ENCODE peak calls at places on chromosomes 1 and 21, in five cellular contexts. C, U, E, N and I are unnamed samples.

GRCh38 chr21:34204021-34204420 is 130.6 kb downstream of the MRPS6 start:
- DNase-seq in E (no peak), C (no peak), N (no peak), U (no peak), I (no peak)

GRCh38 chr1:156160000-156160743 is 6.8 kb downstream of the SEMA4A start:
- DNase-seq in E (no peak), C (no peak), U (no peak), N (no peak), I (no peak)

GRCh38 chr1:245829861-245830260 is 675.1 kb downstream of the KIF26B start:
- DNase-seq in U (no peak), C (no peak), N (no peak), E (no peak), I (no peak)

GRCh38 chr1:199123615-199124014 is 484.8 kb downstream of the PTPRC start:
- DNase-seq in C (peak; percentile 3), E (no peak), N (no peak), U (no peak), I (no peak)

GRCh38 chr1:154607084-154607747 is 770 bp downstream of the ADAR start:
- DNase-seq in C (peak; percentile 33), U (no peak), E (peak; percentile 29), N (peak; percentile 13), I (peak; percentile 5)

GRCh38 chr1:114130846-114131525 is 22.7 kb downstream of the SYT6 start:
- DNase-seq in C (no peak), E (no peak), U (no peak), N (no peak), I (no peak)

GRCh38 chr1:23864801-23865542 is 3.1 kb downstream of the FUCA1 start:
- DNase-seq in N (no peak), U (no peak), C (no peak), E (no peak), I (no peak)

GRCh38 chr1:211879475-211879874 is 48.9 kb upstream of the LPGAT1 start:
- DNase-seq in U (no peak), N (no peak), E (no peak), C (no peak), I (no peak)

GRCh38 chr21:38448619-38449186 is 49.6 kb downstream of the ERG start:
- DNase-seq in C (no peak), N (no peak), U (no peak), E (no peak), I (no peak)

GRCh38 chr1:38727629-38728175 is 131.9 kb downstream of the RRAGC start:
- DNase-seq in E (no peak), N (no peak), C (no peak), U (no peak), I (no peak)

GRCh38 chr1:39132505-39133339 is 71.8 kb upstream of the MACF1 start:
- DNase-seq in U (peak; percentile 78), E (peak; percentile 92), N (no peak), C (peak; percentile 94), I (no peak)

GRCh38 chr1:119702384-119702783 is 9.3 kb upstream of the PHGDH start:
- DNase-seq in E (no peak), U (no peak), N (no peak), C (peak; percentile 77), I (no peak)

GRCh38 chr21:45636921-45637646 is 6.4 kb upstream of the PCBP3 start:
- DNase-seq in E (no peak), U (no peak), N (no peak), C (no peak), I (no peak)

GRCh38 chr1:215606036-215606435 is 38.9 kb downstream of the KCTD3 start:
- DNase-seq in E (no peak), C (no peak), U (no peak), N (no peak), I (no peak)

GRCh38 chr1:14713077-14713476 is 114.6 kb downstream of the KAZN start:
- DNase-seq in N (no peak), C (no peak), E (no peak), U (no peak), I (no peak)

GRCh38 chr1:246037832-246038231 is 469.2 kb downstream of the SMYD3 start:
- DNase-seq in N (no peak), U (no peak), E (no peak), C (no peak), I (no peak)

GRCh38 chr21:46124083-46124925 is 26.4 kb downstream of the COL6A2 start:
- DNase-seq in E (peak; percentile 16), N (no peak), U (no peak), C (no peak), I (no peak)

GRCh38 chr1:32250893-32251716 is at the start of gene LCK:
- DNase-seq in U (no peak), N (peak; percentile 85), C (no peak), E (no peak), I (no peak)

GRCh38 chr1:97849350-97850339 is 71.2 kb downstream of the DPYD start:
- DNase-seq in U (no peak), C (peak; percentile 83), E (no peak), N (no peak), I (no peak)

GRCh38 chr1:119080586-119080985 is 59.9 kb downstream of the WARS2 start:
- DNase-seq in C (peak; percentile 85), U (no peak), N (no peak), E (no peak), I (no peak)

GRCh38 chr1:56297948-56298347 is 281.4 kb downstream of the PLPP3 start:
- DNase-seq in E (no peak), U (no peak), N (no peak), C (no peak), I (no peak)

GRCh38 chr1:94617139-94617805 is 75.7 kb upstream of the F3 start:
- DNase-seq in U (no peak), C (peak; percentile 93), N (no peak), E (no peak), I (no peak)

GRCh38 chr1:221709854-221710253 is 32.0 kb downstream of the DUSP10 start:
- DNase-seq in U (no peak), E (no peak), N (no peak), C (no peak), I (no peak)

GRCh38 chr1:94535879-94536278 is 5.7 kb downstream of the F3 start:
- DNase-seq in C (no peak), N (no peak), E (no peak), U (no peak), I (no peak)

GRCh38 chr1:176460606-176461336 is 2.2 kb upstream of the PAPPA2 start:
- DNase-seq in E (no peak), N (no peak), U (no peak), C (no peak), I (no peak)

GRCh38 chr1:145740269-145740668 is 21.0 kb downstream of the CD160 start:
- DNase-seq in U (no peak), E (no peak), C (peak; percentile 93), N (no peak), I (no peak)

GRCh38 chr1:111274653-111275052 is 16.0 kb upstream of the CHIA start:
- DNase-seq in N (no peak), E (no peak), C (no peak), U (no peak), I (no peak)

DNA sequence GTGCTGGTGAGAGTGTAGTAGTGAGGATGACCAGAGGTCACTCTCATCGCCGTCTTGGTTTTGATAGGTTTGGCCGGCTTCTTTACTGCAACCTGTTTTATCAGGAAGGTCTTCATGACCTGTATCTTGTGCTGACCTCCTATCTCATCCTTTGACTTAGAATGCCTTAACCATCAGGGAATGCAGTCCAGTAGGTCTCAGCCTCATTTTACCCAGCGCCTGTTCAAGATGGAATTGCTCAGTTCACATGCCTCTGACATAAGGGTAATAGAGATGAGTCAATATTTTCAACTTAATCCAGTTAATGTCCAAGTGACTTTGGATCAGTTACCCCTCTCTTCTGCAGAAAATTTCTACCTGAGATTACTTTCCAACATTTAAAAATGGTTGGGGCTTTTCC is 4.6 kb downstream of the NID1 start:
- DNase-seq in C (no peak), U (no peak), E (no peak), N (no peak), I (no peak)
- H3K27ac ChIP-seq in C (no peak overlapping the region), U (no peak overlapping the region), E (no peak overlapping the region), N (no peak overlapping the region), I (no peak overlapping the region)

DNA sequence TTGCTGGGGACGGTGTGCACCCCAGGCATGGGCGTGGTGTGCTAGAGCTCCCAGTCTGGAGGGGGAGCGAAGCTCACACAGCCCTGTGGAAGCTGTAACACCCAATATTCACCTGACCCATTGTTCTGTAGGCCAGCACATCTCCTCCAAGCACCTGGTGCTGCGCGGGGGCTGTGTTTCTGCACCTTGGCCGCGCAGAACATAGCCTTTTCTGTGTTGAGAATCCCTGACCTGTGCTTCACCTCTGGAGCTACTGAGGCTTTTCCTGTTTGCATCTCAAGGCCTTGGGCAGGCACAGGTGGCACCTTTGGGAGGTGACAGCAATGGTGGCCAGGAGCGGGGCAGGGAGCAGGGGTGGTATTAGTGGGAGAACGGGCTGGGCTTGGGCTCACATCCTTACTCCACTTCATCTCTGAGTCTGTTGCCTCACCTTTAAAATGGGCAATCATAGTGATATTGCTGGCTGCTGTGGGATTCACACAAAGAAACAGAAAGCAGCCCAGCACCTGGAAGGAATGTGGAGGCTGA is 343.9 kb upstream of the AJAP1 start:
- DNase-seq in N (peak; percentile 61), C (no peak), E (no peak), U (no peak), I (no peak)
- H3K9me3 ChIP-seq in N (peaks cover 40% of the 10 kb centered on the region), C (peaks cover 21% of the 10 kb centered on the region), E (peaks cover 13% of the 10 kb centered on the region), U (peaks cover 4% of the 10 kb centered on the region), I (peaks cover 6% of the 10 kb centered on the region)

DNA sequence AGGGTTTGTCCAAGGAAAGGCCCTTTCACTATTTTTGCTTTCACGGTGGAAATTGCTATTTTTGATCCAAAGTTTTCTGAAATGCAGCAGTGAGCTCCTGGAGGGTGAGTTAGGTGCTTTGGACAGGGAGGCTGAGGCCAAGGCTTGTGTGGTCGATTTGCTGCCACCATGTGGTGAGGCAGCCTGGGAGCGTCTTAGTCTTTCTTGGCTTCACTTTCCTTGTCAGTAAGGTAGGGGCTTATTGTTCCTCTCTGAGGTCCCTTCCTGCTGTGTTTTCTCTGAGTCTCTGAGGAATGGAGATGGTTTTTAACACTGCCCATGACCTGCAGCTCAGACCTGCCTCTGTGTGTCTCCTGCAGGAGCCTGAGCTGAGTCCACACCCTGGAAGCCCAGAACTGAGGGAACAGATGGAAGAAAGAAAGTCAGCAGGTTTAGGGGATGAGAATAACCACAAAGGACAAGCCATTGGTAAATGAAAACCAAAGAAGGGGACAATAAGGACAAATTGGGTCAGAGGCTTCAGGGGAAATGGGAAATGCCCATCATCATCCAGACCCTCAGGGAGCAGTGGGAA is 20.1 kb upstream of the S100A10 start:
- DNase-seq in U (no peak), E (peak; percentile 57), N (peak; percentile 47), C (peak; percentile 76), I (no peak)
- TF ChIP-seq CTCF in U (no peak), E (peak; percentile 19), N (peak; percentile 82), C (peak; percentile 93), I (peak; percentile 57)

DNA sequence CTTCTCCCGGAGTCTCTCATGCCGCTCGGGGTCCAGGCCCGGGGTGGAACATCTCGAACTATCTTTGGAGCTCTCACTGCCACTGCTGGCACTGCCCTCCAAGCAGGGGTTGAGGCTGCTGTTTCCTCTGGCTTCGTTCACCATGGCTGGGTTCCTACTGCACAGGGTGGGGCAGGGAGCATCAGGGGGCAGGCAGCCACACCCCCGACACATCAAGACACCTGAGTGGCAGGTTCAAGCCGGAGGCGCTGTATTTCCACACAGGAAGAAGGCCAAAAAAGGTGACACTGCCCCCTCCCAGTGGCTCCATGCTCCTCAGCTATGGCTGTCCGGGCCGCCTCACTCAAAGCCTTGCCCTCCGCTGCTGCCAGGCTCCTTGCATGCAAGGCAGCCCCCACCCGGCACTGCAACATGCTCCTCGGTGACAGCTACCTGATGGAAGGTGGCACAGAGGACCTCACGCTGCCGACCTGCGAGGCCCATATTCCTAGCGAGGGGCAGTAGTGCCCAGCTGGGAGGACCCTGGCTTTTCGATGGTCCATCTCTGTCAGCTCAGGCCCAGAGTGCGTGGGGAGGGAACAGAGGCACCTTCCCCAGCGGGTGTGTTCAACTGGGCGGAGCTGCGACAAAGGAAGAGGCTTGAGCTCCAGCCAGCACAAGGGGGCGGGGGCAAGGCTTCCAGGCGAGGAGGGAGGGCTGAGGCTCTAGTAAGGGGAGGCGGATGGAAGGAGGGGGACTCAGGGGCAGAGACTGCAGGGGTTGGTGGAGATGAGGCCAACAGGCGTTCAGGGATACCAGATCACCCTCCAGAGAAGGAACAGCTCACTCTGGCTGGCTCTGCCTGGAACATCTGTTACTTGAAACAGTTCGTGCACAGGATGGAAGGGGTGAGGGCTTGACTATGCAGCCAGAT is 2.5 kb downstream of the MTHFR start:
- DNase-seq in E (peak; percentile 95), C (peak; percentile 75), N (peak; percentile 90), U (peak; percentile 90), I (peak; percentile 72)
- H3K27ac ChIP-seq in E (peak overlapping the region; percentile 97), C (peak overlapping the region; percentile 44), N (peak overlapping the region; percentile 59), U (peak overlapping the region; percentile 85), I (peak overlapping the region; percentile 38)